ENCODE peak calls at places on chromosomes 13 and 19, in eight cellular contexts. Z, D, M, W, R, K, B and U are unnamed samples.

GRCh38 chr13:80145291-80145690 is 195.6 kb downstream of the SPRY2 start:
- DNase-seq in K (no peak), B (no peak), Z (no peak), D (no peak), W (no peak), R (no peak), M (no peak), U (no peak)

GRCh38 chr19:16025108-16026101 is 50.9 kb upstream of the TPM4 start:
- DNase-seq in R (peak; percentile 19), Z (peak; percentile 60), M (no peak), K (no peak), W (peak; percentile 31), B (peak; percentile 59), D (peak; percentile 72), U (peak; percentile 70)

GRCh38 chr19:3690551-3691371 is 9.5 kb downstream of the PIP5K1C start:
- DNase-seq in B (no peak), Z (no peak), D (no peak), K (no peak), R (no peak), W (no peak), M (no peak), U (no peak)

GRCh38 chr19:32977269-32977668 is 5.2 kb downstream of the FAAP24 start:
- DNase-seq in Z (no peak), K (no peak), W (no peak), B (peak; percentile 23), D (no peak), M (no peak), R (no peak), U (no peak)

GRCh38 chr19:49555600-49556411 is 24.6 kb downstream of the NOSIP start:
- DNase-seq in R (no peak), W (no peak), K (peak; percentile 70), D (no peak), Z (peak; percentile 74), B (peak; percentile 52), M (no peak), U (peak; percentile 69)

GRCh38 chr19:6059396-6059947 is 50.8 kb downstream of the RFX2 start:
- DNase-seq in R (no peak), B (no peak), D (no peak), W (no peak), M (no peak), K (no peak), Z (no peak), U (no peak)

GRCh38 chr13:70714993-70715392 is 606.7 kb upstream of the KLHL1 start:
- DNase-seq in B (no peak), M (no peak), Z (no peak), K (no peak), D (no peak), R (no peak), W (no peak), U (no peak)

GRCh38 chr19:56125806-56126590 is 4.9 kb upstream of the ZNF787 start:
- DNase-seq in M (no peak), Z (no peak), R (no peak), W (no peak), K (no peak), D (no peak), B (no peak), U (no peak)

GRCh38 chr19:11479470-11480080 is 1.3 kb downstream of the ELAVL3 start:
- DNase-seq in Z (no peak), K (no peak), W (no peak), B (peak; percentile 26), M (no peak), R (no peak), D (no peak), U (peak; percentile 45)

GRCh38 chr13:79128158-79128557 is 277.9 kb downstream of the RBM26 start:
- DNase-seq in B (peak; percentile 68), R (no peak), K (no peak), W (no peak), D (peak; percentile 6), M (no peak), Z (no peak), U (peak; percentile 84)

GRCh38 chr19:39397360-39398296 is 6.5 kb downstream of the MED29 start:
- DNase-seq in K (peak; percentile 92), W (no peak), Z (peak; percentile 96), D (peak; percentile 81), B (peak; percentile 91), M (no peak), R (no peak), U (peak; percentile 76)

GRCh38 chr13:33188093-33188882 is 97.3 kb downstream of the STARD13 start:
- DNase-seq in K (no peak), R (no peak), Z (no peak), D (no peak), M (no peak), W (no peak), B (peak; percentile 46), U (no peak)

GRCh38 chr19:10007366-10007765 is 2.9 kb downstream of the COL5A3 start:
- DNase-seq in W (no peak), Z (peak; percentile 76), B (no peak), M (no peak), D (no peak), K (peak; percentile 57), R (no peak), U (no peak)

GRCh38 chr19:35973487-35973886 is 21.5 kb upstream of the SDHAF1 start:
- DNase-seq in K (no peak), R (no peak), D (no peak), Z (no peak), B (no peak), M (no peak), W (no peak), U (no peak)

GRCh38 chr19:35978832-35979365 is 16.1 kb upstream of the SDHAF1 start:
- DNase-seq in W (no peak), K (no peak), M (no peak), Z (no peak), B (no peak), D (no peak), R (no peak), U (no peak)

GRCh38 chr19:35978271-35978670 is 16.7 kb upstream of the SDHAF1 start:
- DNase-seq in D (no peak), R (no peak), B (no peak), W (no peak), Z (no peak), K (no peak), M (no peak), U (no peak)

GRCh38 chr19:35977446-35978222 is 17.4 kb upstream of the SDHAF1 start:
- DNase-seq in Z (no peak), D (no peak), W (no peak), K (no peak), B (no peak), R (no peak), M (no peak), U (no peak)

DNA sequence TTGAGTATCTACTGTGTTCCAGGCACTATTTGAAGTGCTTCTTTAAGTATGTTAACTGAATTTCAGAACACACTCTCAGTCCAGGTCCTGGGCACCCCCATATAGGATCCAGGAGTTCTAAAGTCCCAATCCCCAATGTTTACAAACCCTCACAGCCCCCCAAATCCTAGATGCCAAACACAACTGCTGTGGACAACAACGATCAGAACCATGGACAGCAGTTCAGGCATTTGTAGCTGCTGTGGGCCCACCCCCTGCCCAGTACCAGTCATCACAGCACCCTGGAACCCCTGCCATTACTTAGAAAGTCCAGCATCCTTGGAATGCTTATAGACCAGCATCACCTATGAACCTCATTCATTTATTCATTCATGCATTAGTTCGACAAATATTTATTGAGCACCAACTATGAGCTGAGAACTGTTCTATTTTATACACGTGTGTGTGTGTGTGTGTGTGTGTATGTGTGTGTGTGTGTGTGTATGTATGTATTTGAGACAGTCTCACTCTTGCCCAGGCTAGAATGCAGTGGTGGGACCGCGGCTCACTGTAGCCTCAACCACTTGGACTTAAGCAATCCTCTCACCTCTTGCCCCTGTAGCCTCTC is 19.3 kb upstream of the SDHAF1 start:
- DNase-seq in D (no peak), K (no peak), W (no peak), M (no peak), R (no peak), B (peak; percentile 38), Z (no peak), U (peak; percentile 42)
- TF ChIP-seq CTCF in D (no peak), K (no peak), W (no peak), M (no peak), R (no peak), B (no peak), Z (no peak), U (no peak)

DNA sequence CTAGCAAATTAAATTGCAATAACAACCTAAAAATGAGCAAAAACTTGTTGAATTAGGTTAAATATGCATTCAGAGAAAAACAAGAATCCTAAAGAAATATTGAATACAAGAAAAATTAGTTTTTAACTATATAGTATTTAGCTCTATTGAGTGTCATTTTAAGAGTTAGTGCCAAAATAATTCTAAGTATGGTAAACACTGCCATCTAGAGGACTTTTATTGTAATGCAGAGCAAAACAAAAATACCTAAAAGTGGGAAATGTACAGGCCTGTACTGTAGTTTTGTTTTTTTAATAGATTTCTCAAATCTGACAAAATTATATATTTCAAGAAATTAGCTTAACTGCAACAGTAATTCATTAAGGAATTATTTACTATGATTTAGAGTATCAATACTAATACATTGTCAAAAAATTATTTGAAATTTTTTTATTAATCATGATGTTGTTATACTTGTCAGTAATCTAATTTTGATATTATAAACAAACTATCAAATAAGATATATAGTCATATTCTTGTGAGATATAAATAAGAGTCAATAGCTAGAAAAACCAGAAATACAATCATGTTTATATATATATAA is 8.2 kb upstream of the PCDH9 start:
- DNase-seq in B (peak; percentile 55), R (no peak), D (no peak), K (no peak), M (no peak), W (no peak), Z (no peak), U (peak; percentile 5)
- TF ChIP-seq CTCF in B (peak; percentile 60), R (peak; percentile 56), D (peak; percentile 21), K (no peak), M (peak; percentile 74), W (peak; percentile 31), Z (peak; percentile 83), U (peak; percentile 71)

DNA sequence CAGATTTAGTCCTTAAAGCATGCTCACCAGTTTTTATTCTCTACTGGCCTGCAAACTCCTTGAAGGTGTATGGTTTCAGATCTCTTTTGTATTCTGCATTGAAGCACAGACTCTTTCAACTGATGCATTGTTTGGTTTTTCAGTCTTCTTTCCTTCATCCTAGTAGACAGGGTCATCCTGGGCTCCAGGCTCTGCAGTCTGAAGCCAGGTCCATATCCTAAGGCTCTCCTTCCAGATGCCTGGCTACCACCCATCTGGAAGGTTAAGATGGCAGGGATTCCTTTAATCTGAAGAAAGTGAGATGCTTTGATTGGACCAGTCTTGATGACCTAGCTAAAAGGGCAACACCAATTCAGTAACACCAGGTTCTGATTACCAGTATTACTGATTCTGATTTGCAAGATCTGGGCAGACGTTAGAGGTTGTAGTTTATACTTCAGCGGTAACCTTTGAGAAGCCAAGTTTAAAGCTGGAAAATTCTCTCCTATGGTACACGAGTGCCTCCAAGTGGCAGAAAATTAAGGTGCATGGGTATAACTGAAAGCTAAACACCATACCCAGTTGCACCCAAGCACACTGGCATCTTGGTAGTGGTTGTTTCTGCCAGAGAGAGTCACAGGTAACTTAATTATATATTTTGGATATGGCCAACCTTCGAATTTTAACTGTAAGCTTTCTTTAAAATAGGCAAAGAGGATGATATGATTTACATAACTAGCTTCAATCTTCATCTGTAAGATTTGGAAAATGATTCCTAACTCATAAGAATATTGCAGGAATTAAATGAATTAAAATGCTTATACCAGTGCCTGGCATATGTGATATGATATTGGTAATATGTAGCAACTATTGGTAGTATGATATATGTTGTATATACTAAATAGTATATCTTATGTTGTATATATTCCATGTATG is 1651.9 kb upstream of the MIR17HG start:
- DNase-seq in W (no peak), B (peak; percentile 60), K (no peak), M (no peak), D (peak; percentile 5), R (peak; percentile 0), Z (no peak), U (peak; percentile 17)
- TF ChIP-seq CTCF in W (no peak), B (peak; percentile 71), K (no peak), M (no peak), D (peak; percentile 76), R (peak; percentile 77), Z (peak; percentile 67), U (peak; percentile 59)

GRCh38 chr13:75675421-75675820 is 39.3 kb downstream of the LMO7 start:
- DNase-seq in B (no peak), M (no peak), Z (no peak), K (no peak), D (no peak), W (no peak), R (no peak), U (no peak)
- TF ChIP-seq CTCF in B (no peak), M (no peak), Z (no peak), K (no peak), D (no peak), W (no peak), R (no peak), U (no peak)